ENCODE peak calls at places on chromosomes 1 and 21, in four cellular contexts. D is Peyer's patch; W is naive thymus-derived CD4-positive, alpha-beta T cell; Q is PC-9. B is an unnamed sample. For H3K4me1, the result is how much of the 10 kb centered on the place peaks cover.

GRCh38 chr1:37561794-37562132 is 5.0 kb downstream of the DNALI1 start:
- DNase-seq in Q (peak), W (peak), D (no peak), B (peak)

GRCh38 chr1:229383961-229384360 is 41.1 kb upstream of the CCSAP start:
- DNase-seq in W (no peak), D (no peak), Q (no peak), B (no peak)

GRCh38 chr1:159275891-159276290 is 26.2 kb upstream of the FCER1A start:
- DNase-seq in Q (no peak), W (no peak), D (no peak), B (no peak)

GRCh38 chr21:44947930-44948331 is 8.1 kb downstream of the SLX9 start:
- DNase-seq in D (no peak), Q (no peak), W (no peak), B (peak)

GRCh38 chr1:184189361-184189760 is 137.8 kb downstream of the TSEN15 start:
- DNase-seq in D (no peak), W (no peak), Q (no peak), B (no peak)

GRCh38 chr1:17924578-17924977 is 169.4 kb downstream of the ACTL8 start:
- DNase-seq in W (no peak), Q (no peak), D (no peak), B (no peak)

GRCh38 chr21:39125752-39126485 is 57.3 kb downstream of the PSMG1 start:
- DNase-seq in D (no peak), W (no peak), Q (peak), B (peak)

GRCh38 chr1:203765029-203765837 is at the start of gene LAX1:
- DNase-seq in W (peak), D (peak), Q (no peak), B (no peak)

GRCh38 chr1:242146640-242147039 is 147.7 kb upstream of the MAP1LC3C start:
- DNase-seq in W (no peak), Q (no peak), D (no peak), B (no peak)

GRCh38 chr1:62247391-62248168 is 52.9 kb downstream of the L1TD1 start:
- DNase-seq in W (no peak), D (no peak), Q (no peak), B (no peak)

GRCh38 chr1:87170151-87170550 is 158.5 kb upstream of the LMO4 start:
- DNase-seq in W (no peak), Q (no peak), D (no peak), B (no peak)

GRCh38 chr1:3638676-3639075 is 11.2 kb downstream of the WRAP73 start:
- DNase-seq in Q (no peak), D (no peak), W (no peak), B (no peak)

GRCh38 chr1:61221642-61222041 is 139.3 kb downstream of the NFIA start:
- DNase-seq in Q (no peak), W (no peak), D (no peak), B (no peak)

GRCh38 chr1:54337928-54338327 is 68.3 kb downstream of the SSBP3 start:
- DNase-seq in D (no peak), Q (no peak), W (peak), B (no peak)

GRCh38 chr1:25544819-25545218 is 1.4 kb downstream of the LDLRAP1 start:
- DNase-seq in D (no peak), Q (peak), W (no peak), B (no peak)

GRCh38 chr1:23865543-23865930 is 2.6 kb downstream of the FUCA1 start:
- DNase-seq in Q (peak), W (no peak), D (no peak), B (no peak)

GRCh38 chr1:3523980-3524379 is 69.5 kb downstream of the ARHGEF16 start:
- DNase-seq in Q (no peak), D (no peak), W (no peak), B (no peak)

GRCh38 chr1:157782946-157783345 is 6.0 kb upstream of the FCRL2 start:
- DNase-seq in Q (no peak), D (no peak), W (no peak), B (no peak)

GRCh38 chr1:60394436-60394835 is 320.9 kb upstream of the C1orf87 start:
- DNase-seq in D (no peak), W (no peak), Q (no peak), B (no peak)

GRCh38 chr1:100883963-100884362 is 10.7 kb downstream of the EXTL2 start:
- DNase-seq in Q (no peak), W (no peak), D (no peak), B (no peak)

GRCh38 chr1:222171005-222171404 is 376.9 kb downstream of the HHIPL2 start:
- DNase-seq in Q (peak), W (no peak), D (no peak), B (no peak)

GRCh38 chr1:184388671-184389292 is 2.0 kb downstream of the C1orf21 start:
- DNase-seq in W (no peak), Q (no peak), D (no peak), B (no peak)

GRCh38 chr21:15141236-15141970 is 76.6 kb upstream of the NRIP1 start:
- DNase-seq in Q (no peak), D (no peak), W (no peak), B (peak)

GRCh38 chr1:53384796-53385195 is 56.9 kb upstream of the LRP8 start:
- DNase-seq in W (no peak), D (no peak), Q (no peak), B (no peak)

GRCh38 chr1:113963281-113963906 is 15.9 kb upstream of the OLFML3 start:
- DNase-seq in W (peak), Q (no peak), D (no peak), B (no peak)

GRCh38 chr1:210855440-210855839 is 278.5 kb downstream of the KCNH1 start:
- DNase-seq in W (no peak), Q (no peak), D (no peak), B (no peak)

GRCh38 chr1:150159550-150159949 is 9.8 kb downstream of the PLEKHO1 start:
- DNase-seq in D (peak), W (no peak), Q (no peak), B (no peak)

GRCh38 chr1:233075045-233075444 is 124.6 kb downstream of the NTPCR start:
- DNase-seq in D (no peak), Q (no peak), W (no peak), B (no peak)

GRCh38 chr1:234980657-234981396 is 147.8 kb downstream of the TOMM20 start:
- DNase-seq in W (no peak), D (peak), Q (peak), B (no peak)

GRCh38 chr1:234978397-234979291 is 150.0 kb downstream of the TOMM20 start:
- DNase-seq in Q (peak), W (no peak), D (peak), B (peak)

GRCh38 chr1:234979316-234980223 is 149.1 kb downstream of the TOMM20 start:
- DNase-seq in D (peak), W (no peak), Q (no peak), B (no peak)

GRCh38 chr1:234981758-234982157 is 146.9 kb downstream of the TOMM20 start:
- DNase-seq in Q (no peak), W (no peak), D (no peak), B (no peak)

GRCh38 chr1:234980224-234980656 is 148.4 kb downstream of the TOMM20 start:
- DNase-seq in Q (no peak), W (no peak), D (no peak), B (no peak)
- H3K4me1 ChIP-seq in Q (half or more), W (under half), D (under half), B (half or more)

GRCh38 chr21:33022489-33022827 is 3.3 kb upstream of the OLIG2 start:
- DNase-seq in W (no peak), D (no peak), Q (no peak), B (no peak)
- H3K4me1 ChIP-seq in W (under half), D (under half), Q (under half), B (under half)

DNA sequence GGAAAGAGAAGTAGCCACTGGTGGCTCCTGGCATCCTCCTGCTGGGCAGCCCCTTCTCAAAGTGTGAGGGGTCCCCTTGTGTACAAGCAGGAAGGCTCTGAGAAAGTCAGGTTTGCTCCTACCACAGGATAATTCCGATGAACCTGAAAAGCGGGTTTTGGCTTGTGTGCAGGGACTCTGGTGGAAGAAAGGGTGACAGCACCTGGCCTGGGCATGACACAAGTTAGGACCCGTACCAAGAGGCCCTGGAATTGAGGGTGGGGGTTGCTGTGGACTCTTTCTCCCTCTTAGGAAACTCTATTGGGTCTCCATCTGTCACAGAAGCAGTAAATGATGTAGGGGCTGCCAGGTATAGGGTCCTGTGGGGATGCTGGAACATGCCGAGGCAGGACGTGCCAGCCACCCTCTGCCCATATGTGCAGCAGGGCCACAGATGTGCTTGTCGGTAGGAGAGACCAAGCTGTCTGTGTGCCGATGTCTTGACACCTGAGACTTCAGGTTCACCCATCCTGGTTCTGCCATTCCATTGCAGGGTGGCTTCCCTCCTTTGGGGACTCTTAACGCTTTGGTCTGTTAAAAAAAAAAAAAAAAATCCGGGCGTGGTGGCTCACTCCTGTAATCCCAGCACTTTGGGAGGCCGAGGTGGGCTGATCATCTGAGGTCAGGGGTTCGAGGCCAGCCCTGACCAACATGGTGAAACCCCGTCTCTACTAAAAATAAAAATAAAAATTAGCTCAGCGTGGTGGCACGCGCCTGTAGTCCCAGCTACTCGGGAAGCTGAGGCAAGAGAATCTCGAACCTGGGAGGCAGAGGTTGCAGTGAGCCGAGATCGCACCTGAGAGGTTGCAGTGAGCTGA is 9.8 kb downstream of the C1orf35 start:
- DNase-seq in Q (no peak), D (no peak), W (no peak), B (peak)
- H3K4me1 ChIP-seq in Q (under half), D (under half), W (under half), B (under half)

GRCh38 chr1:154430903-154431302 is 25.8 kb downstream of the IL6R start:
- DNase-seq in W (no peak), D (no peak), Q (no peak), B (no peak)
- H3K4me1 ChIP-seq in W (under half), D (under half), Q (under half), B (under half)

DNA sequence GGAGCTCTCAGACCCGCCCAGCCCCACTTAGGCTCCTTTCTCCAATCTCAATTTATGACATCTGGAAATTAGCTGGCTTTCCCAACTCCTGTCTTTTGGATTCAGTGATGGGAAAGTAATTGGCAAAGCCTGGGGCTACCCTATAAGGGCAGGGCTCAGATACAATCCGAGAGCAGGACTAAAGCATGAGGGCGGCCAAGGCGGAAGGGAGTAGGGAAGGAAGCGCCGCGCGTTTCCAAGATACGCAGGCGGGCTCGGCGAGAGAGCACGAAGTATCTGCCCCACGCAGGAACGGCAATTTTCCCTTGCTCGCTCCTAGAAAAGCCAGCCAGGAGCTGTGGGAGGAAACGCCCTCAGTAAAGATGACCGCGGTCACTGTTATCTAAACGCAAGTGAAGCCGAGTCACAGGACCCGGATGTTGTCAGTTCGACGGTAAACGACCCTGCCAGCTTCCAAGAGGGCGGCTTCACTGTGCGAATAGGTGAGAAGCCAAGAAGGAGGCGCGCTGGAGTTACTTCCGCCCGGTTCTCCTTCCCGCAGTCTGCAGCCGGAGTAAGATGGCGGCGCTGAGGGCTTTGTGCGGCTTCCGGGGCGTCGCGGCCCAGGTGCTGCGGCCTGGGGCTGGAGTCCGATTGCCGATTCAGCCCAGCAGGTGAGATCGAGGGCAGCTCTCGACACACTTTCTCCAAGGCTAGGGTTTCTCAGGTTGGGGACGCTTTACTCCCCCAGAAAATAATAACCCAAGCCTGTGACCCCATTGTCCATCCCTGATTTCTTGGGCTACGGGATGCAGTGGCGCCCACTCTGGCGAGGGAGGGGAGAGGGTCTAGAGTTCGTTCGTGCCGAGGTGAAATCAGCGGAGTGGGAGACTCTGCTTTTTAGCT is at the start of gene NDUFS2:
- DNase-seq in W (peak), Q (peak), D (peak), B (peak)
- H3K4me1 ChIP-seq in W (half or more), Q (under half), D (under half), B (under half)

DNA sequence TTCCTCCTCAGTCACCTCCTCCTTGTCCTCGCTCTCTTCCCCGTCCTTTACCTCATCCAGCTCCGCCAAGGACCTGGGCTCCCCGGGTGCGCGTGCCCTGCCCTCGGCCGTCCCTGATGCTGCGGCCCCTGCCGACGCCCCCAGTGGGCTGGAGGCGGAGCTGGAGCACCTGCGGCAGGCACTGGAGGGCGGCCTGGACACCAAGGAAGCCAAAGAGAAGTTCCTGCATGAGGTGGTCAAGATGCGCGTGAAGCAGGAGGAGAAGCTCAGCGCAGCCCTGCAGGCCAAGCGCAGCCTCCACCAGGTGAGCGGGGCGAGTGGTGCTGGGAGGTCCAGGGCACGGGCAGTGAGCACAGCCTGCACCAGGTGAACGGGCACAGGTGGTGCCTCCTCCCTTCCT is 76.2 kb downstream of the SKI start:
- DNase-seq in D (no peak), Q (no peak), W (no peak), B (no peak)
- H3K4me1 ChIP-seq in D (under half), Q (under half), W (under half), B (under half)

GRCh38 chr1:156126043-156126700 is 11.7 kb downstream of the LMNA start:
- DNase-seq in Q (peak), W (no peak), D (no peak), B (no peak)
- H3K4me1 ChIP-seq in Q (half or more), W (under half), D (half or more), B (half or more)

B was measured in Caco-2.